ENCODE peak calls at places on chromosome 3, in five cellular contexts. D is left lung, A is MM.1S, Z is A549, X is left ventricle myocardium inferior. N is an unnamed sample.
A peak's percentile ranks its signal among the peaks of the same experiment; 100 is the strongest.

GRCh38 chr3:183213941-183214612 is 39.0 kb upstream of the B3GNT5 start:
- DNase-seq in A (no peak), Z (no peak), X (no peak), D (no peak), N (no peak)

GRCh38 chr3:124217542-124217941 is 225.6 kb upstream of the ROPN1 start:
- DNase-seq in X (peak; percentile 28), A (peak; percentile 74), Z (peak; percentile 52), D (peak; percentile 41), N (peak; percentile 66)

GRCh38 chr3:150078983-150079739 is 108.5 kb upstream of the PFN2 start:
- DNase-seq in A (peak; percentile 31), Z (peak; percentile 27), X (no peak), D (peak; percentile 39), N (peak; percentile 77)

GRCh38 chr3:162391301-162391700 is 894.7 kb downstream of the OTOL1 start:
- DNase-seq in D (no peak), X (no peak), Z (peak; percentile 42), A (no peak), N (no peak)

GRCh38 chr3:176759815-176760506 is 437.3 kb downstream of the TBL1XR1 start:
- DNase-seq in D (no peak), X (no peak), A (no peak), Z (no peak), N (no peak)

GRCh38 chr3:108036984-108037741 is 53.7 kb downstream of the CD47 start:
- DNase-seq in X (no peak), Z (no peak), A (no peak), D (no peak), N (no peak)

GRCh38 chr3:44584646-44585501 is at the start of gene ZNF660:
- DNase-seq in A (no peak), Z (no peak), D (peak; percentile 52), X (peak; percentile 49), N (peak; percentile 52)

GRCh38 chr3:32405711-32406323 is 14.2 kb downstream of the CMTM7 start:
- DNase-seq in X (no peak), D (no peak), Z (no peak), A (no peak), N (no peak)

GRCh38 chr3:57127849-57128566 is 37.1 kb downstream of the IL17RD start:
- DNase-seq in X (no peak), A (no peak), D (no peak), Z (no peak), N (no peak)

GRCh38 chr3:68239542-68239941 is 585.1 kb upstream of the SUCLG2 start:
- DNase-seq in X (no peak), Z (no peak), A (no peak), D (no peak), N (no peak)

GRCh38 chr3:124747111-124747981 is 17.1 kb downstream of the UMPS start:
- DNase-seq in D (peak; percentile 42), X (no peak), Z (no peak), A (no peak), N (no peak)

GRCh38 chr3:146747051-146747450 is 141.9 kb upstream of the PLSCR5 start:
- DNase-seq in X (no peak), D (no peak), Z (no peak), A (no peak), N (no peak)

GRCh38 chr3:11629716-11630115 is 14.0 kb downstream of the VGLL4 start:
- DNase-seq in A (no peak), X (no peak), Z (no peak), D (no peak), N (no peak)

GRCh38 chr3:153372326-153372725 is 210.3 kb downstream of the RAP2B start:
- DNase-seq in Z (no peak), A (no peak), X (no peak), D (no peak), N (no peak)

GRCh38 chr3:153835540-153835939 is 285.6 kb upstream of the ARHGEF26 start:
- DNase-seq in D (no peak), A (no peak), X (no peak), Z (peak; percentile 11), N (no peak)

GRCh38 chr3:65170357-65171090 is 482.7 kb upstream of the ADAMTS9 start:
- DNase-seq in X (peak; percentile 85), Z (peak; percentile 48), D (peak; percentile 59), A (no peak), N (peak; percentile 76)

GRCh38 chr3:107085261-107085660 is 292.0 kb upstream of the CCDC54 start:
- DNase-seq in A (no peak), X (no peak), Z (no peak), D (no peak), N (no peak)

GRCh38 chr3:100972867-100973266 is 20.4 kb downstream of the ABI3BP start:
- DNase-seq in A (no peak), X (no peak), Z (peak; percentile 28), D (no peak), N (no peak)

GRCh38 chr3:155018621-155019330 is 61.3 kb upstream of the MME start:
- DNase-seq in D (no peak), A (no peak), X (no peak), Z (no peak), N (no peak)

GRCh38 chr3:105332961-105333360 is 33.7 kb upstream of the ALCAM start:
- DNase-seq in Z (no peak), A (no peak), X (no peak), D (no peak), N (no peak)

GRCh38 chr3:133573054-133573628 is 345 bp upstream of the CDV3 start:
- DNase-seq in X (peak; percentile 100), D (peak; percentile 100), A (peak; percentile 100), Z (peak; percentile 99), N (peak; percentile 100)
- TF ChIP-seq CTCF in X (no peak), D (no peak), A (no peak), Z (no peak), N (peak; percentile 38)

GRCh38 chr3:194350726-194351071 is 429 bp downstream of the CPN2 start:
- DNase-seq in X (no peak), D (no peak), A (no peak), Z (no peak), N (no peak)

GRCh38 chr3:194348354-194348753 is 2.8 kb downstream of the CPN2 start:
- DNase-seq in X (no peak), Z (no peak), A (no peak), D (no peak), N (no peak)

GRCh38 chr3:194351952-194352536 is 916 bp upstream of the CPN2 start:
- DNase-seq in X (no peak), D (no peak), A (no peak), Z (no peak), N (no peak)

GRCh38 chr3:194352631-194353290 is 1.6 kb upstream of the CPN2 start:
- DNase-seq in Z (no peak), A (no peak), D (no peak), X (no peak), N (no peak)

GRCh38 chr3:194351080-194351672 is at the start of gene CPN2:
- DNase-seq in A (no peak), Z (no peak), X (no peak), D (no peak), N (no peak)
- H3K4me3 ChIP-seq in A (no peak within 1 kb of the TSS), Z (no peak within 1 kb of the TSS), X (peak within 1 kb of the TSS; percentile 8), D (no peak within 1 kb of the TSS), N (no peak within 1 kb of the TSS)

GRCh38 chr3:15314276-15314675 is 18.1 kb downstream of the SH3BP5 start:
- DNase-seq in D (no peak), A (no peak), X (no peak), Z (no peak), N (no peak)

GRCh38 chr3:15309662-15310335 is 22.6 kb downstream of the SH3BP5 start:
- DNase-seq in X (no peak), A (no peak), Z (no peak), D (no peak), N (no peak)

GRCh38 chr3:15315003-15315402 is 17.4 kb downstream of the SH3BP5 start:
- DNase-seq in X (no peak), Z (no peak), D (no peak), A (no peak), N (no peak)

GRCh38 chr3:15313461-15313860 is 18.9 kb downstream of the SH3BP5 start:
- DNase-seq in X (no peak), Z (no peak), D (peak; percentile 76), A (no peak), N (no peak)

GRCh38 chr3:15312550-15312949 is 19.8 kb downstream of the SH3BP5 start:
- DNase-seq in A (no peak), D (no peak), Z (no peak), X (no peak), N (no peak)
- H3K4me1 ChIP-seq in A (peaks cover 20% of the 10 kb centered on the region), D (peaks cover 36% of the 10 kb centered on the region), Z (peaks cover 21% of the 10 kb centered on the region), X (peaks cover 56% of the 10 kb centered on the region), N (peaks cover 55% of the 10 kb centered on the region)

DNA sequence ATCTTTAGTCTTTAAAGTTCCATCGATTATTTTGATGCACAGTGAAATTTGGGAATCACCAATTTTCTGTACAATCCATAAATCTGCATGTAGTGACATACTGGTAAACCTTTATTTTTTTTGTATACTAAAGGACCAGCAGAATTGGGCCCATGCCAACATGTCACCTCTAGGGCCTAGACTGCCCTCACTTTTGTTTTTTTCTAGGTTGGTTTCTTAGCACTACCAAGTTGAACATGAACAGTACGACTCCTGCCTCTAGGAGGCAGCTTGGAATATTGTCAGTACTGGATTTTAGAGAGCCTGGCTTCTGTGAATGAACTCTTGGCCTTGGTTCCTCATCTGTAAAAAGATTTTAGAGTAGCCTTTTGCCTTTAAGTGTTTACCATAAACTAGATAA is 32.3 kb downstream of the NKIRAS1 start:
- DNase-seq in D (no peak), A (no peak), Z (peak; percentile 38), X (no peak), N (no peak)
- TF ChIP-seq CTCF in D (no peak), A (no peak), Z (no peak), X (peak; percentile 33), N (no peak)

GRCh38 chr3:8869613-8870012 is 93.7 kb downstream of the RAD18 start:
- DNase-seq in X (no peak), D (no peak), Z (peak; percentile 93), A (no peak), N (no peak)

GRCh38 chr3:8868996-8869395 is 94.3 kb downstream of the RAD18 start:
- DNase-seq in D (no peak), X (no peak), Z (no peak), A (no peak), N (no peak)

GRCh38 chr3:8865697-8866096 is 96.3 kb upstream of the OXTR start:
- DNase-seq in A (no peak), D (no peak), Z (no peak), X (no peak), N (no peak)

GRCh38 chr3:8867646-8868045 is 95.6 kb downstream of the RAD18 start:
- DNase-seq in Z (no peak), A (no peak), X (no peak), D (no peak), N (no peak)

DNA sequence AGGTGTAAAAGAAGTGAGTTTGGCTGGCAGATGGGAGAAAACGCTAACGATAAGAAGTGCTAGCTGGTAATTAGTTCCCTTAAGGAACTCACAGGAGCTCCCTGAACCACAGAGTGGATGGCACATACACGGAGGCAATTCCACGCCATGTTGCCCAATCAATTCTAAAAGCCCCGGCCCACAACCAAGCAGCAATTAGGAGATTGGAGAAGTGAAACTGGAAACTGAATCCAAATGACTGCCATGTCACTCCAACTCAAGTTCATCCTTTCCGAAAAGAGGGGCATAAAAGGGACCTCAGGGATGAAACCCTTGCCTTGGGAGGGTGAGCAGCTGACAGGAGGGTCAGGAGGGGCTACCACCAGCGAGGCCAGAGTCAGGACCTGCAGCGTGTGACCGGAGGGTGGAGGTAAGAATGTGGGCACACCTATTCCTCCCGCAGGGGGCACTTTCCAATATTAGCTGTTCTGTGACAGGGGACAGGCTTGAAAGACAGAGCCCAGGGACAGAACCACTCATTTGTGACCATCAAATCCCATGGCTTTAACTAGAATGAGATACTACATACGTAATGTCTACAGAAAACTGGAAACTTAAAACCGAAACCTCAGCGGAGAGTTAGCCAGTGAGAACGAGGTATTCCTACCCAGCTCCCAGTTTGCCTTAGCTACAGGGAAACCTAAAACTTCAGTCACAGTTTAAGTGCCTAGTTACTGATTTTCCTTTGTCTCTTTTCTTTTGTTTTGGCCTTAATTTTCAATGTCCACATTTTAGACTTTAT is 95.3 kb upstream of the OXTR start:
- DNase-seq in A (no peak), D (no peak), Z (no peak), X (no peak), N (no peak)
- H3K4me3 ChIP-seq in A (no peak overlapping the region), D (no peak overlapping the region), Z (no peak overlapping the region), X (no peak overlapping the region), N (no peak overlapping the region)

N was measured in adrenal gland.